ENCODE peak calls at places on chromosome 20, in five cellular contexts. One of them, this sample, is unnamed.

GRCh38 chr20:1489764-1490436 is 1.3 kb downstream of the SIRPB2 start:
- DNase-seq in adipocyte: peak
- DNase-seq in hypothalamus: no peak
- DNase-seq in DMS153: no peak
- DNase-seq in islet precursor cell: no peak
- DNase-seq in this sample: no peak

GRCh38 chr20:47790032-47790965 is 5.0 kb upstream of the SULF2 start:
- DNase-seq in hypothalamus: no peak
- DNase-seq in DMS153: no peak
- DNase-seq in islet precursor cell: no peak
- DNase-seq in adipocyte: peak
- DNase-seq in this sample: no peak

GRCh38 chr20:47304287-47304686 is 52.2 kb downstream of the ZMYND8 start:
- DNase-seq in hypothalamus: no peak
- DNase-seq in islet precursor cell: no peak
- DNase-seq in adipocyte: no peak
- DNase-seq in DMS153: peak
- DNase-seq in this sample: no peak

GRCh38 chr20:10322073-10323012 is 103.7 kb downstream of the SNAP25 start:
- DNase-seq in hypothalamus: no peak
- DNase-seq in adipocyte: peak
- DNase-seq in islet precursor cell: no peak
- DNase-seq in DMS153: peak
- DNase-seq in this sample: no peak

GRCh38 chr20:56616704-56617103 is 12.4 kb upstream of the TFAP2C start:
- DNase-seq in DMS153: no peak
- DNase-seq in adipocyte: no peak
- DNase-seq in hypothalamus: no peak
- DNase-seq in islet precursor cell: peak
- DNase-seq in this sample: no peak

GRCh38 chr20:51360451-51361230 is 181.9 kb downstream of the NFATC2 start:
- DNase-seq in hypothalamus: no peak
- DNase-seq in adipocyte: peak
- DNase-seq in islet precursor cell: peak
- DNase-seq in DMS153: no peak
- DNase-seq in this sample: no peak

GRCh38 chr20:6140947-6141346 is 18.1 kb upstream of the FERMT1 start:
- DNase-seq in DMS153: no peak
- DNase-seq in hypothalamus: no peak
- DNase-seq in adipocyte: no peak
- DNase-seq in islet precursor cell: no peak
- DNase-seq in this sample: no peak

GRCh38 chr20:32509639-32510066 is 75.5 kb downstream of the NOL4L start:
- DNase-seq in hypothalamus: no peak
- DNase-seq in islet precursor cell: no peak
- DNase-seq in DMS153: peak
- DNase-seq in adipocyte: no peak
- DNase-seq in this sample: no peak

GRCh38 chr20:47276856-47277541 is 79.5 kb downstream of the ZMYND8 start:
- DNase-seq in hypothalamus: no peak
- DNase-seq in adipocyte: peak
- DNase-seq in DMS153: no peak
- DNase-seq in islet precursor cell: no peak
- DNase-seq in this sample: no peak

GRCh38 chr20:19976595-19977372 is 40.4 kb upstream of the NAA20 start:
- DNase-seq in DMS153: no peak
- DNase-seq in islet precursor cell: peak
- DNase-seq in adipocyte: peak
- DNase-seq in hypothalamus: peak
- DNase-seq in this sample: no peak

GRCh38 chr20:14453259-14453658 is 115.8 kb upstream of the FLRT3 start:
- DNase-seq in islet precursor cell: no peak
- DNase-seq in adipocyte: peak
- DNase-seq in hypothalamus: no peak
- DNase-seq in DMS153: no peak
- DNase-seq in this sample: no peak

GRCh38 chr20:35058184-35058583 is 34.4 kb downstream of the TRPC4AP start:
- DNase-seq in DMS153: no peak
- DNase-seq in adipocyte: no peak
- DNase-seq in hypothalamus: no peak
- DNase-seq in islet precursor cell: no peak
- DNase-seq in this sample: no peak

GRCh38 chr20:17969884-17970409 is 1.1 kb downstream of the MGME1 start:
- DNase-seq in adipocyte: peak
- DNase-seq in islet precursor cell: no peak
- DNase-seq in hypothalamus: no peak
- DNase-seq in DMS153: no peak
- DNase-seq in this sample: no peak

GRCh38 chr20:12276011-12276673 is 358.4 kb downstream of the BTBD3 start:
- DNase-seq in hypothalamus: no peak
- DNase-seq in adipocyte: no peak
- DNase-seq in DMS153: no peak
- DNase-seq in islet precursor cell: peak
- DNase-seq in this sample: no peak

GRCh38 chr20:45330476-45330875 is 17.7 kb downstream of the SDC4 start:
- DNase-seq in hypothalamus: no peak
- DNase-seq in DMS153: no peak
- DNase-seq in adipocyte: no peak
- DNase-seq in islet precursor cell: no peak
- DNase-seq in this sample: no peak

GRCh38 chr20:11676618-11677289 is 240.9 kb upstream of the BTBD3 start:
- DNase-seq in DMS153: peak
- DNase-seq in hypothalamus: no peak
- DNase-seq in adipocyte: peak
- DNase-seq in islet precursor cell: peak
- DNase-seq in this sample: peak

GRCh38 chr20:32753731-32754130 is 8.5 kb upstream of the DNMT3B start:
- DNase-seq in islet precursor cell: no peak
- DNase-seq in hypothalamus: no peak
- DNase-seq in DMS153: no peak
- DNase-seq in adipocyte: no peak
- DNase-seq in this sample: no peak

GRCh38 chr20:8385247-8385646 is 253.2 kb downstream of the PLCB1 start:
- DNase-seq in DMS153: no peak
- DNase-seq in hypothalamus: no peak
- DNase-seq in islet precursor cell: peak
- DNase-seq in adipocyte: no peak
- DNase-seq in this sample: peak

GRCh38 chr20:64164123-64164836 is at the start of gene MYT1:
- DNase-seq in DMS153: peak
- DNase-seq in islet precursor cell: no peak
- DNase-seq in adipocyte: no peak
- DNase-seq in hypothalamus: no peak
- DNase-seq in this sample: peak

GRCh38 chr20:23061713-23062561 is 12.5 kb upstream of the THBD start:
- DNase-seq in adipocyte: peak
- DNase-seq in hypothalamus: no peak
- DNase-seq in DMS153: no peak
- DNase-seq in islet precursor cell: peak
- DNase-seq in this sample: peak

GRCh38 chr20:53149652-53150205 is 177.6 kb downstream of the TSHZ2 start:
- DNase-seq in islet precursor cell: no peak
- DNase-seq in adipocyte: no peak
- DNase-seq in DMS153: no peak
- DNase-seq in hypothalamus: no peak
- DNase-seq in this sample: no peak

GRCh38 chr20:41134362-41135186 is 2.8 kb upstream of the PLCG1 start:
- DNase-seq in hypothalamus: no peak
- DNase-seq in islet precursor cell: no peak
- DNase-seq in DMS153: no peak
- DNase-seq in adipocyte: no peak
- DNase-seq in this sample: no peak

GRCh38 chr20:22455259-22455658 is 129.1 kb downstream of the FOXA2 start:
- DNase-seq in islet precursor cell: no peak
- DNase-seq in DMS153: peak
- DNase-seq in hypothalamus: no peak
- DNase-seq in adipocyte: no peak
- DNase-seq in this sample: no peak

GRCh38 chr20:58011106-58011946 is 217.1 kb downstream of the ANKRD60 start:
- DNase-seq in islet precursor cell: peak
- DNase-seq in adipocyte: no peak
- DNase-seq in hypothalamus: no peak
- DNase-seq in DMS153: no peak
- DNase-seq in this sample: no peak

GRCh38 chr20:36273414-36274247 is 32.5 kb upstream of the DLGAP4 start:
- DNase-seq in adipocyte: peak
- DNase-seq in islet precursor cell: peak
- DNase-seq in DMS153: no peak
- DNase-seq in hypothalamus: no peak
- DNase-seq in this sample: no peak

GRCh38 chr20:32238483-32239425 is 31.1 kb downstream of the POFUT1 start:
- DNase-seq in islet precursor cell: no peak
- DNase-seq in hypothalamus: no peak
- DNase-seq in DMS153: no peak
- DNase-seq in adipocyte: no peak
- DNase-seq in this sample: no peak

GRCh38 chr20:61387204-61387958 is 135.3 kb downstream of the CDH4 start:
- DNase-seq in DMS153: no peak
- DNase-seq in adipocyte: peak
- DNase-seq in islet precursor cell: peak
- DNase-seq in hypothalamus: no peak
- DNase-seq in this sample: no peak

GRCh38 chr20:63295846-63296245 is 2.9 kb downstream of the COL20A1 start:
- DNase-seq in DMS153: no peak
- DNase-seq in adipocyte: no peak
- DNase-seq in hypothalamus: no peak
- DNase-seq in islet precursor cell: no peak
- DNase-seq in this sample: no peak